ENCODE peak calls at places on chromosomes 6 and 20, in six cellular contexts. Q, H, U, J, X and O are unnamed samples.

GRCh38 chr6:39426057-39426592 is 103.6 kb upstream of the KCNK16 start:
- DNase-seq in U (no peak), X (no peak), Q (peak; percentile 63), H (peak; percentile 19), J (no peak), O (peak; percentile 32)

GRCh38 chr20:61300293-61300692 is 48.2 kb downstream of the CDH4 start:
- DNase-seq in J (no peak), H (no peak), Q (no peak), U (no peak), X (no peak), O (no peak)

GRCh38 chr6:167759206-167759605 is 67.5 kb upstream of the AFDN start:
- DNase-seq in J (no peak), X (no peak), Q (no peak), U (no peak), H (no peak), O (no peak)

GRCh38 chr20:44720617-44720993 is 5.4 kb downstream of the CCN5 start:
- DNase-seq in Q (peak; percentile 47), H (peak; percentile 24), J (no peak), X (no peak), U (peak; percentile 17), O (peak; percentile 61)

GRCh38 chr6:125974214-125974866 is 12.0 kb upstream of the TRMT11 start:
- DNase-seq in H (no peak), X (no peak), Q (peak; percentile 78), J (no peak), U (no peak), O (no peak)

GRCh38 chr6:41283597-41283996 is 2.9 kb downstream of the TREM1 start:
- DNase-seq in Q (no peak), H (no peak), U (no peak), J (no peak), X (no peak), O (no peak)

GRCh38 chr6:156645106-156645505 is 132.1 kb upstream of the ARID1B start:
- DNase-seq in U (no peak), H (no peak), J (no peak), Q (no peak), X (no peak), O (no peak)

GRCh38 chr20:50193169-50193850 is 2.7 kb downstream of the CEBPB start:
- DNase-seq in Q (no peak), H (no peak), J (no peak), X (no peak), U (no peak), O (no peak)

GRCh38 chr20:31861346-31862156 is 8.8 kb downstream of the DUSP15 start:
- DNase-seq in X (peak; percentile 62), H (no peak), J (no peak), Q (no peak), U (peak; percentile 33), O (peak; percentile 87)